ENCODE peak calls at places on chromosomes 6 and 20, in nine cellular contexts. One of them, this sample, is unnamed.

GRCh38 chr6:57207141-57207540 is 15.0 kb downstream of the RAB23 start:
- DNase-seq in tibial artery: no peak
- DNase-seq in cardiac muscle cell: peak
- DNase-seq in RKO: no peak
- DNase-seq in globus pallidus: no peak
- DNase-seq in NCI-H2029: no peak
- DNase-seq in stimulated activated CD4-positive, alpha-beta T cell treated with anti-CD3 and anti-CD28 coated beads, Interleukin-15, amount 100 ng/mL, for 24 hours: no peak
- DNase-seq in mesendoderm: peak
- DNase-seq in fibroblast of mammary gland: peak
- DNase-seq in this sample: no peak

GRCh38 chr6:31354248-31354647 is 2.7 kb downstream of the HLA-B start:
- DNase-seq in tibial artery: no peak
- DNase-seq in globus pallidus: no peak
- DNase-seq in NCI-H2029: no peak
- DNase-seq in RKO: no peak
- DNase-seq in cardiac muscle cell: no peak
- DNase-seq in stimulated activated CD4-positive, alpha-beta T cell treated with anti-CD3 and anti-CD28 coated beads, Interleukin-15, amount 100 ng/mL, for 24 hours: peak
- DNase-seq in fibroblast of mammary gland: peak
- DNase-seq in mesendoderm: no peak
- DNase-seq in this sample: no peak

GRCh38 chr6:48476257-48476656 is 365.3 kb upstream of the PTCHD4 start:
- DNase-seq in NCI-H2029: no peak
- DNase-seq in tibial artery: no peak
- DNase-seq in RKO: peak
- DNase-seq in globus pallidus: no peak
- DNase-seq in cardiac muscle cell: peak
- DNase-seq in stimulated activated CD4-positive, alpha-beta T cell treated with anti-CD3 and anti-CD28 coated beads, Interleukin-15, amount 100 ng/mL, for 24 hours: no peak
- DNase-seq in fibroblast of mammary gland: peak
- DNase-seq in mesendoderm: peak
- DNase-seq in this sample: peak

GRCh38 chr20:2485662-2486061 is 15.1 kb upstream of the SNRPB start:
- DNase-seq in cardiac muscle cell: no peak
- DNase-seq in globus pallidus: no peak
- DNase-seq in fibroblast of mammary gland: no peak
- DNase-seq in stimulated activated CD4-positive, alpha-beta T cell treated with anti-CD3 and anti-CD28 coated beads, Interleukin-15, amount 100 ng/mL, for 24 hours: no peak
- DNase-seq in mesendoderm: no peak
- DNase-seq in RKO: no peak
- DNase-seq in NCI-H2029: no peak
- DNase-seq in tibial artery: no peak
- DNase-seq in this sample: no peak

GRCh38 chr20:51091564-51092195 is 68.8 kb upstream of the KCNG1 start:
- DNase-seq in NCI-H2029: no peak
- DNase-seq in globus pallidus: no peak
- DNase-seq in stimulated activated CD4-positive, alpha-beta T cell treated with anti-CD3 and anti-CD28 coated beads, Interleukin-15, amount 100 ng/mL, for 24 hours: peak
- DNase-seq in fibroblast of mammary gland: no peak
- DNase-seq in tibial artery: no peak
- DNase-seq in mesendoderm: peak
- DNase-seq in cardiac muscle cell: peak
- DNase-seq in RKO: no peak
- DNase-seq in this sample: peak

GRCh38 chr20:61041481-61041880 is 210.6 kb upstream of the CDH4 start:
- DNase-seq in RKO: no peak
- DNase-seq in stimulated activated CD4-positive, alpha-beta T cell treated with anti-CD3 and anti-CD28 coated beads, Interleukin-15, amount 100 ng/mL, for 24 hours: no peak
- DNase-seq in globus pallidus: no peak
- DNase-seq in cardiac muscle cell: no peak
- DNase-seq in tibial artery: no peak
- DNase-seq in fibroblast of mammary gland: no peak
- DNase-seq in NCI-H2029: no peak
- DNase-seq in mesendoderm: no peak
- DNase-seq in this sample: no peak

GRCh38 chr6:111844921-111845320 is 28.3 kb downstream of the FYN start:
- DNase-seq in NCI-H2029: no peak
- DNase-seq in RKO: no peak
- DNase-seq in globus pallidus: peak
- DNase-seq in stimulated activated CD4-positive, alpha-beta T cell treated with anti-CD3 and anti-CD28 coated beads, Interleukin-15, amount 100 ng/mL, for 24 hours: no peak
- DNase-seq in fibroblast of mammary gland: no peak
- DNase-seq in tibial artery: no peak
- DNase-seq in cardiac muscle cell: peak
- DNase-seq in mesendoderm: peak
- DNase-seq in this sample: peak

GRCh38 chr20:44730441-44730840 is 15.2 kb upstream of the KCNK15 start:
- DNase-seq in tibial artery: no peak
- DNase-seq in fibroblast of mammary gland: peak
- DNase-seq in stimulated activated CD4-positive, alpha-beta T cell treated with anti-CD3 and anti-CD28 coated beads, Interleukin-15, amount 100 ng/mL, for 24 hours: no peak
- DNase-seq in RKO: peak
- DNase-seq in mesendoderm: no peak
- DNase-seq in cardiac muscle cell: peak
- DNase-seq in globus pallidus: no peak
- DNase-seq in NCI-H2029: no peak
- DNase-seq in this sample: no peak

GRCh38 chr6:167968091-167968490 is 29.4 kb upstream of the KIF25 start:
- DNase-seq in mesendoderm: peak
- DNase-seq in RKO: peak
- DNase-seq in stimulated activated CD4-positive, alpha-beta T cell treated with anti-CD3 and anti-CD28 coated beads, Interleukin-15, amount 100 ng/mL, for 24 hours: peak
- DNase-seq in globus pallidus: no peak
- DNase-seq in NCI-H2029: no peak
- DNase-seq in cardiac muscle cell: no peak
- DNase-seq in tibial artery: no peak
- DNase-seq in fibroblast of mammary gland: peak
- DNase-seq in this sample: peak

GRCh38 chr6:105926318-105926717 is 159.8 kb upstream of the PRDM1 start:
- DNase-seq in mesendoderm: no peak
- DNase-seq in fibroblast of mammary gland: no peak
- DNase-seq in tibial artery: no peak
- DNase-seq in stimulated activated CD4-positive, alpha-beta T cell treated with anti-CD3 and anti-CD28 coated beads, Interleukin-15, amount 100 ng/mL, for 24 hours: no peak
- DNase-seq in globus pallidus: no peak
- DNase-seq in cardiac muscle cell: no peak
- DNase-seq in RKO: no peak
- DNase-seq in NCI-H2029: no peak
- DNase-seq in this sample: no peak

GRCh38 chr20:51456511-51457280 is 85.8 kb downstream of the NFATC2 start:
- DNase-seq in fibroblast of mammary gland: peak
- DNase-seq in stimulated activated CD4-positive, alpha-beta T cell treated with anti-CD3 and anti-CD28 coated beads, Interleukin-15, amount 100 ng/mL, for 24 hours: peak
- DNase-seq in cardiac muscle cell: peak
- DNase-seq in RKO: peak
- DNase-seq in tibial artery: peak
- DNase-seq in globus pallidus: peak
- DNase-seq in mesendoderm: peak
- DNase-seq in NCI-H2029: peak
- DNase-seq in this sample: peak

GRCh38 chr6:44593539-44593944 is 206.0 kb downstream of the CDC5L start:
- DNase-seq in globus pallidus: no peak
- DNase-seq in fibroblast of mammary gland: peak
- DNase-seq in stimulated activated CD4-positive, alpha-beta T cell treated with anti-CD3 and anti-CD28 coated beads, Interleukin-15, amount 100 ng/mL, for 24 hours: peak
- DNase-seq in RKO: peak
- DNase-seq in NCI-H2029: peak
- DNase-seq in mesendoderm: peak
- DNase-seq in cardiac muscle cell: peak
- DNase-seq in tibial artery: peak
- DNase-seq in this sample: peak

GRCh38 chr6:157955675-157956074 is 26.0 kb upstream of the SYNJ2 start:
- DNase-seq in stimulated activated CD4-positive, alpha-beta T cell treated with anti-CD3 and anti-CD28 coated beads, Interleukin-15, amount 100 ng/mL, for 24 hours: no peak
- DNase-seq in NCI-H2029: no peak
- DNase-seq in tibial artery: no peak
- DNase-seq in mesendoderm: no peak
- DNase-seq in fibroblast of mammary gland: no peak
- DNase-seq in cardiac muscle cell: no peak
- DNase-seq in RKO: no peak
- DNase-seq in globus pallidus: no peak
- DNase-seq in this sample: no peak

GRCh38 chr6:169527306-169527705 is 174.5 kb downstream of the WDR27 start:
- DNase-seq in stimulated activated CD4-positive, alpha-beta T cell treated with anti-CD3 and anti-CD28 coated beads, Interleukin-15, amount 100 ng/mL, for 24 hours: no peak
- DNase-seq in RKO: no peak
- DNase-seq in mesendoderm: no peak
- DNase-seq in globus pallidus: no peak
- DNase-seq in NCI-H2029: no peak
- DNase-seq in fibroblast of mammary gland: peak
- DNase-seq in cardiac muscle cell: no peak
- DNase-seq in tibial artery: no peak
- DNase-seq in this sample: no peak

GRCh38 chr6:72401865-72402264 is 220.0 kb upstream of the KCNQ5 start:
- DNase-seq in stimulated activated CD4-positive, alpha-beta T cell treated with anti-CD3 and anti-CD28 coated beads, Interleukin-15, amount 100 ng/mL, for 24 hours: no peak
- DNase-seq in cardiac muscle cell: no peak
- DNase-seq in mesendoderm: no peak
- DNase-seq in tibial artery: no peak
- DNase-seq in NCI-H2029: no peak
- DNase-seq in RKO: no peak
- DNase-seq in globus pallidus: no peak
- DNase-seq in fibroblast of mammary gland: no peak
- DNase-seq in this sample: no peak

GRCh38 chr20:6030453-6031080 is 23.3 kb downstream of the LRRN4 start:
- DNase-seq in tibial artery: no peak
- DNase-seq in RKO: no peak
- DNase-seq in cardiac muscle cell: no peak
- DNase-seq in stimulated activated CD4-positive, alpha-beta T cell treated with anti-CD3 and anti-CD28 coated beads, Interleukin-15, amount 100 ng/mL, for 24 hours: no peak
- DNase-seq in globus pallidus: no peak
- DNase-seq in mesendoderm: no peak
- DNase-seq in NCI-H2029: no peak
- DNase-seq in fibroblast of mammary gland: no peak
- DNase-seq in this sample: no peak

GRCh38 chr6:165236326-165236725 is 73.1 kb downstream of the C6orf118 start:
- DNase-seq in fibroblast of mammary gland: no peak
- DNase-seq in RKO: no peak
- DNase-seq in mesendoderm: peak
- DNase-seq in tibial artery: no peak
- DNase-seq in globus pallidus: no peak
- DNase-seq in stimulated activated CD4-positive, alpha-beta T cell treated with anti-CD3 and anti-CD28 coated beads, Interleukin-15, amount 100 ng/mL, for 24 hours: no peak
- DNase-seq in NCI-H2029: no peak
- DNase-seq in cardiac muscle cell: no peak
- DNase-seq in this sample: no peak

GRCh38 chr6:28789553-28790083 is 134.2 kb downstream of the TRIM27 start:
- DNase-seq in RKO: peak
- DNase-seq in fibroblast of mammary gland: peak
- DNase-seq in NCI-H2029: no peak
- DNase-seq in globus pallidus: no peak
- DNase-seq in tibial artery: no peak
- DNase-seq in mesendoderm: peak
- DNase-seq in cardiac muscle cell: peak
- DNase-seq in stimulated activated CD4-positive, alpha-beta T cell treated with anti-CD3 and anti-CD28 coated beads, Interleukin-15, amount 100 ng/mL, for 24 hours: peak
- DNase-seq in this sample: peak

GRCh38 chr6:105869835-105870506 is 216.2 kb upstream of the PRDM1 start:
- DNase-seq in fibroblast of mammary gland: no peak
- DNase-seq in mesendoderm: peak
- DNase-seq in cardiac muscle cell: no peak
- DNase-seq in globus pallidus: no peak
- DNase-seq in NCI-H2029: no peak
- DNase-seq in RKO: no peak
- DNase-seq in stimulated activated CD4-positive, alpha-beta T cell treated with anti-CD3 and anti-CD28 coated beads, Interleukin-15, amount 100 ng/mL, for 24 hours: no peak
- DNase-seq in tibial artery: no peak
- DNase-seq in this sample: no peak

GRCh38 chr6:15081437-15081836 is 164.4 kb upstream of the JARID2 start:
- DNase-seq in cardiac muscle cell: no peak
- DNase-seq in NCI-H2029: no peak
- DNase-seq in fibroblast of mammary gland: no peak
- DNase-seq in stimulated activated CD4-positive, alpha-beta T cell treated with anti-CD3 and anti-CD28 coated beads, Interleukin-15, amount 100 ng/mL, for 24 hours: no peak
- DNase-seq in RKO: no peak
- DNase-seq in globus pallidus: no peak
- DNase-seq in tibial artery: no peak
- DNase-seq in mesendoderm: no peak
- DNase-seq in this sample: no peak

GRCh38 chr20:48544402-48545333 is 283.1 kb downstream of the PREX1 start:
- DNase-seq in globus pallidus: no peak
- DNase-seq in NCI-H2029: no peak
- DNase-seq in tibial artery: no peak
- DNase-seq in RKO: no peak
- DNase-seq in stimulated activated CD4-positive, alpha-beta T cell treated with anti-CD3 and anti-CD28 coated beads, Interleukin-15, amount 100 ng/mL, for 24 hours: no peak
- DNase-seq in fibroblast of mammary gland: no peak
- DNase-seq in cardiac muscle cell: no peak
- DNase-seq in mesendoderm: peak
- DNase-seq in this sample: no peak

GRCh38 chr6:150310539-150310938 is 58.3 kb upstream of the IYD start:
- DNase-seq in tibial artery: no peak
- DNase-seq in globus pallidus: no peak
- DNase-seq in RKO: no peak
- DNase-seq in mesendoderm: no peak
- DNase-seq in NCI-H2029: no peak
- DNase-seq in fibroblast of mammary gland: no peak
- DNase-seq in cardiac muscle cell: no peak
- DNase-seq in stimulated activated CD4-positive, alpha-beta T cell treated with anti-CD3 and anti-CD28 coated beads, Interleukin-15, amount 100 ng/mL, for 24 hours: no peak
- DNase-seq in this sample: no peak

GRCh38 chr6:17714879-17715860 is 8.4 kb upstream of the NUP153 start:
- DNase-seq in mesendoderm: peak
- DNase-seq in globus pallidus: no peak
- DNase-seq in tibial artery: peak
- DNase-seq in cardiac muscle cell: peak
- DNase-seq in NCI-H2029: no peak
- DNase-seq in stimulated activated CD4-positive, alpha-beta T cell treated with anti-CD3 and anti-CD28 coated beads, Interleukin-15, amount 100 ng/mL, for 24 hours: peak
- DNase-seq in RKO: peak
- DNase-seq in fibroblast of mammary gland: peak
- DNase-seq in this sample: peak

GRCh38 chr6:36955136-36955535 is 598 bp downstream of the PI16 start:
- DNase-seq in NCI-H2029: no peak
- DNase-seq in cardiac muscle cell: no peak
- DNase-seq in mesendoderm: no peak
- DNase-seq in RKO: no peak
- DNase-seq in stimulated activated CD4-positive, alpha-beta T cell treated with anti-CD3 and anti-CD28 coated beads, Interleukin-15, amount 100 ng/mL, for 24 hours: no peak
- DNase-seq in globus pallidus: no peak
- DNase-seq in fibroblast of mammary gland: no peak
- DNase-seq in tibial artery: no peak
- DNase-seq in this sample: peak

GRCh38 chr6:82363368-82364086 is at the start of gene TPBG:
- DNase-seq in cardiac muscle cell: peak
- DNase-seq in RKO: peak
- DNase-seq in stimulated activated CD4-positive, alpha-beta T cell treated with anti-CD3 and anti-CD28 coated beads, Interleukin-15, amount 100 ng/mL, for 24 hours: peak
- DNase-seq in tibial artery: peak
- DNase-seq in globus pallidus: no peak
- DNase-seq in NCI-H2029: peak
- DNase-seq in fibroblast of mammary gland: peak
- DNase-seq in mesendoderm: peak
- DNase-seq in this sample: peak

GRCh38 chr6:4446982-4447381 is 311.6 kb upstream of the ECI2 start:
- DNase-seq in tibial artery: no peak
- DNase-seq in RKO: no peak
- DNase-seq in mesendoderm: no peak
- DNase-seq in NCI-H2029: no peak
- DNase-seq in globus pallidus: peak
- DNase-seq in stimulated activated CD4-positive, alpha-beta T cell treated with anti-CD3 and anti-CD28 coated beads, Interleukin-15, amount 100 ng/mL, for 24 hours: no peak
- DNase-seq in cardiac muscle cell: peak
- DNase-seq in fibroblast of mammary gland: peak
- DNase-seq in this sample: no peak

GRCh38 chr6:111566873-111567517 is 38.7 kb downstream of the TRAF3IP2 start:
- DNase-seq in globus pallidus: no peak
- DNase-seq in fibroblast of mammary gland: no peak
- DNase-seq in NCI-H2029: peak
- DNase-seq in cardiac muscle cell: peak
- DNase-seq in tibial artery: no peak
- DNase-seq in mesendoderm: no peak
- DNase-seq in RKO: no peak
- DNase-seq in stimulated activated CD4-positive, alpha-beta T cell treated with anti-CD3 and anti-CD28 coated beads, Interleukin-15, amount 100 ng/mL, for 24 hours: peak
- DNase-seq in this sample: no peak

GRCh38 chr6:21587182-21587924 is 6.2 kb upstream of the SOX4 start:
- DNase-seq in NCI-H2029: peak
- DNase-seq in fibroblast of mammary gland: peak
- DNase-seq in mesendoderm: peak
- DNase-seq in globus pallidus: no peak
- DNase-seq in tibial artery: peak
- DNase-seq in stimulated activated CD4-positive, alpha-beta T cell treated with anti-CD3 and anti-CD28 coated beads, Interleukin-15, amount 100 ng/mL, for 24 hours: peak
- DNase-seq in RKO: peak
- DNase-seq in cardiac muscle cell: peak
- DNase-seq in this sample: peak

GRCh38 chr20:11850901-11851300 is 66.8 kb upstream of the BTBD3 start:
- DNase-seq in tibial artery: no peak
- DNase-seq in NCI-H2029: no peak
- DNase-seq in mesendoderm: no peak
- DNase-seq in fibroblast of mammary gland: peak
- DNase-seq in stimulated activated CD4-positive, alpha-beta T cell treated with anti-CD3 and anti-CD28 coated beads, Interleukin-15, amount 100 ng/mL, for 24 hours: no peak
- DNase-seq in globus pallidus: no peak
- DNase-seq in RKO: peak
- DNase-seq in cardiac muscle cell: peak
- DNase-seq in this sample: peak

GRCh38 chr6:72032056-72032455 is 145.7 kb downstream of the RIMS1 start:
- DNase-seq in stimulated activated CD4-positive, alpha-beta T cell treated with anti-CD3 and anti-CD28 coated beads, Interleukin-15, amount 100 ng/mL, for 24 hours: no peak
- DNase-seq in RKO: peak
- DNase-seq in mesendoderm: no peak
- DNase-seq in globus pallidus: no peak
- DNase-seq in tibial artery: no peak
- DNase-seq in cardiac muscle cell: no peak
- DNase-seq in fibroblast of mammary gland: no peak
- DNase-seq in NCI-H2029: no peak
- DNase-seq in this sample: no peak

This sample was measured in islet precursor cell.